ENCODE peak calls at places on chromosomes 5 and 9, in eight cellular contexts. B is HCT116, T is stomach, E is HepG2, Y is suprapubic skin, I is sigmoid colon, M is breast epithelium, D is H1. K is an unnamed sample.

GRCh38 chr5:135339623-135340022 is 59.4 kb downstream of the MACROH2A1 start:
- DNase-seq in B (no peak), T (no peak), E (no peak), Y (no peak), I (peak; percentile 42), M (no peak), D (no peak), K (no peak)

GRCh38 chr5:91139572-91140200 is 243.4 kb downstream of the ARRDC3 start:
- DNase-seq in B (no peak), T (no peak), E (no peak), Y (no peak), I (no peak), M (no peak), D (no peak), K (no peak)

GRCh38 chr9:96218821-96219614 is 83.0 kb downstream of the HSD17B3 start:
- DNase-seq in B (no peak), T (no peak), E (no peak), Y (peak; percentile 78), I (peak; percentile 64), M (no peak), D (no peak), K (no peak)

GRCh38 chr9:27089706-27090105 is 19.3 kb upstream of the TEK start:
- DNase-seq in B (no peak), T (no peak), E (no peak), Y (no peak), I (no peak), M (no peak), D (no peak), K (no peak)

GRCh38 chr9:138118601-138119071 is 241.1 kb downstream of the CACNA1B start:
- DNase-seq in B (no peak), T (no peak), E (no peak), Y (no peak), I (no peak), M (no peak), D (no peak), K (no peak)

GRCh38 chr9:128393171-128393761 is 22.1 kb downstream of the URM1 start:
- DNase-seq in B (no peak), T (no peak), E (no peak), Y (no peak), I (no peak), M (no peak), D (no peak), K (no peak)

GRCh38 chr5:178460598-178461425 is 129.4 kb downstream of the COL23A1 start:
- DNase-seq in B (peak; percentile 54), T (peak; percentile 77), E (peak; percentile 20), Y (peak; percentile 84), I (no peak), M (peak; percentile 63), D (peak; percentile 39), K (peak; percentile 48)

GRCh38 chr9:128113526-128114325 is 13.8 kb downstream of the PTGES2 start:
- DNase-seq in B (no peak), T (peak; percentile 28), E (no peak), Y (no peak), I (peak; percentile 64), M (no peak), D (no peak), K (no peak)

GRCh38 chr9:70987986-70988385 is 133.4 kb downstream of the TRPM3 start:
- DNase-seq in B (no peak), T (no peak), E (no peak), Y (no peak), I (no peak), M (no peak), D (no peak), K (no peak)

GRCh38 chr9:14141736-14142135 is 172.2 kb downstream of the NFIB start:
- DNase-seq in B (no peak), T (no peak), E (no peak), Y (no peak), I (no peak), M (no peak), D (no peak), K (no peak)

GRCh38 chr9:129656795-129657390 is 8.6 kb upstream of the PRRX2 start:
- DNase-seq in B (peak; percentile 39), T (no peak), E (peak; percentile 31), Y (no peak), I (no peak), M (no peak), D (no peak), K (peak; percentile 40)

GRCh38 chr5:157148734-157149615 is 6.3 kb upstream of the MED7 start:
- DNase-seq in B (peak; percentile 61), T (peak; percentile 69), E (peak; percentile 47), Y (no peak), I (no peak), M (no peak), D (peak; percentile 21), K (peak; percentile 57)

GRCh38 chr5:150181035-150181434 is 8.8 kb upstream of the SLC6A7 start:
- DNase-seq in B (no peak), T (no peak), E (no peak), Y (no peak), I (no peak), M (no peak), D (no peak), K (no peak)

GRCh38 chr9:123343428-123344272 is 12.3 kb upstream of the CRB2 start:
- DNase-seq in B (no peak), T (no peak), E (no peak), Y (no peak), I (no peak), M (no peak), D (no peak), K (no peak)

GRCh38 chr5:1414311-1415058 is 30.8 kb downstream of the SLC6A3 start:
- DNase-seq in B (no peak), T (no peak), E (no peak), Y (no peak), I (no peak), M (no peak), D (no peak), K (no peak)

GRCh38 chr5:122078116-122078865 is at the start of gene LOX:
- DNase-seq in B (no peak), T (peak; percentile 50), E (peak; percentile 47), Y (peak; percentile 90), I (peak; percentile 95), M (peak; percentile 56), D (no peak), K (peak; percentile 58)

GRCh38 chr9:92668746-92669526 is 995 bp downstream of the IPPK start:
- DNase-seq in B (no peak), T (no peak), E (peak; percentile 43), Y (peak; percentile 82), I (no peak), M (peak; percentile 58), D (no peak), K (no peak)

GRCh38 chr5:179872356-179873160 is 13.9 kb upstream of the MRNIP start:
- DNase-seq in B (no peak), T (no peak), E (no peak), Y (no peak), I (no peak), M (no peak), D (no peak), K (no peak)

GRCh38 chr5:132457371-132458225 is 33.0 kb downstream of the IRF1 start:
- DNase-seq in B (no peak), T (peak; percentile 35), E (peak; percentile 23), Y (peak; percentile 85), I (peak; percentile 81), M (no peak), D (no peak), K (no peak)

GRCh38 chr5:113274836-113275414 is 159.9 kb downstream of the TSSK1B start:
- DNase-seq in B (no peak), T (no peak), E (no peak), Y (no peak), I (no peak), M (no peak), D (no peak), K (no peak)

GRCh38 chr5:554284-554988 is 30.2 kb upstream of the SLC9A3 start:
- DNase-seq in B (no peak), T (no peak), E (no peak), Y (peak; percentile 72), I (peak; percentile 5), M (peak; percentile 45), D (no peak), K (no peak)

GRCh38 chr5:16144416-16144815 is 35.2 kb downstream of the MARCHF11 start:
- DNase-seq in B (no peak), T (no peak), E (no peak), Y (no peak), I (no peak), M (no peak), D (no peak), K (no peak)

GRCh38 chr9:121551985-121552753 is 52.5 kb upstream of the GGTA1 start:
- DNase-seq in B (no peak), T (no peak), E (no peak), Y (no peak), I (no peak), M (no peak), D (no peak), K (no peak)

DNA sequence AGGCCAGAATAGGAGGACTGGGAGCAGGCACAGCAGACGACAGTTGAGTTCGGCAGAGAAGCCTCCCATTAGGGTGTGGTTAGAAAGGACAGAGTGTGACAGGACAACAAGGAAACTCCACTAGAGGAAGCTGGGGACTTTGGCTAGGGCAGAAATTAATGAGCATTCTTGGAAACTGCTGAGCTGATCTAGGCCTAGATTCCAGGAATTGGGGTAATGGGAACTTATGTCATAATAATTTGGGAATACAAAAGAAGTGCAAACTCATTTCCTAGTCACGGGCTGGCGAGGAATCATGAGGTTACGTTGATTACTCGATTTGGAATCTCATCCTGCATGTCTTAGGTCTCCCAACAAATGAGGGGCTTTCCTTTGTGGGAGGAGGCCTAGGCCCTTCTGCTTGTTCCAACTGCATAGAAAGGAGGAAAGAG is 144.6 kb upstream of the RPS23 start:
- DNase-seq in B (no peak), T (no peak), E (no peak), Y (no peak), I (peak; percentile 69), M (no peak), D (no peak), K (no peak)
- TF ChIP-seq POLR2AphosphoS5 in B (no peak), T (no peak), E (no peak), Y (no peak), I (peak; percentile 28), M (peak; percentile 59), D (no peak), K (no peak)

DNA sequence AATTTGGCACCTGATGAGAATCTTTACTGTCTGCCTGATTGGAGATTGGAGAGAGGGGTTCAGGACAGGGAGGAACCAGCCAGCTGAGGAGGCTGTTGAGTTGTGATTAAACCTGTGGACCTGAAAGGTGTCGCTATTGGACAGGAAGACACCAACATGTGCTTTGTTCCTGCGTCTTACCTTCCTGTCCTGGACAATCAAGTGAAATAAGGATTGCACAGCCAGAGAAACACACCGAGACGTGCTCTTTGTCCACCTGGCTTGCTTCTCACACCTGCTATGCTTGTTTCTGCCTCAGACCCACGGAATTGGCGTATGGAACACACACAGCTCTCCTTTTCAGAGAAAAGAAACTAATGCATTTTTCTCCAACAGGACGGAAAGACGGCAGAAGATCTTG is 57.7 kb upstream of the CTSL start:
- DNase-seq in B (no peak), T (no peak), E (no peak), Y (no peak), I (no peak), M (no peak), D (no peak), K (no peak)
- TF ChIP-seq POLR2A in B (no peak), T (no peak), E (no peak), Y (no peak), I (no peak), M (no peak), D (no peak), K (no peak)

GRCh38 chr9:22244141-22245011 is 202.2 kb upstream of the DMRTA1 start:
- DNase-seq in B (peak; percentile 40), T (peak; percentile 40), E (peak; percentile 26), Y (no peak), I (no peak), M (no peak), D (no peak), K (no peak)
- TF ChIP-seq CTCF in B (peak; percentile 53), T (no peak), E (peak; percentile 57), Y (no peak), I (no peak), M (no peak), D (no peak), K (no peak)

GRCh38 chr9:82153032-82153431 is 164.5 kb downstream of the SPATA31D1 start:
- DNase-seq in B (no peak), T (no peak), E (no peak), Y (no peak), I (no peak), M (no peak), D (no peak), K (no peak)
- TF ChIP-seq POLR2AphosphoS5 in B (no peak), T (no peak), E (no peak), Y (no peak), I (no peak), M (no peak), D (no peak), K (no peak)